ENCODE peak calls at places on chromosomes 11 and 22, in nine cellular contexts. One of them, this sample, is unnamed.

GRCh38 chr22:44395116-44396005 is 82.6 kb upstream of the SHISAL1 start:
- DNase-seq in IMR-90: no peak
- DNase-seq in uterus: peak
- DNase-seq in endothelial cell of umbilical vein: no peak
- DNase-seq in prostate gland: no peak
- DNase-seq in H54: no peak
- DNase-seq in K562: no peak
- DNase-seq in ovary: peak
- DNase-seq in adrenal gland: peak
- DNase-seq in this sample: no peak

GRCh38 chr22:42958937-42959336 is 56.0 kb downstream of the PACSIN2 start:
- DNase-seq in uterus: no peak
- DNase-seq in adrenal gland: no peak
- DNase-seq in K562: no peak
- DNase-seq in endothelial cell of umbilical vein: no peak
- DNase-seq in prostate gland: no peak
- DNase-seq in ovary: no peak
- DNase-seq in H54: no peak
- DNase-seq in IMR-90: no peak
- DNase-seq in this sample: peak

GRCh38 chr11:125215951-125216350 is 51.4 kb downstream of the PKNOX2 start:
- DNase-seq in endothelial cell of umbilical vein: no peak
- DNase-seq in uterus: no peak
- DNase-seq in IMR-90: no peak
- DNase-seq in H54: no peak
- DNase-seq in ovary: no peak
- DNase-seq in K562: no peak
- DNase-seq in prostate gland: no peak
- DNase-seq in adrenal gland: no peak
- DNase-seq in this sample: no peak

GRCh38 chr11:102914238-102915043 is 39.7 kb upstream of the MMP12 start:
- DNase-seq in IMR-90: peak
- DNase-seq in prostate gland: no peak
- DNase-seq in K562: no peak
- DNase-seq in H54: peak
- DNase-seq in uterus: peak
- DNase-seq in adrenal gland: peak
- DNase-seq in endothelial cell of umbilical vein: peak
- DNase-seq in ovary: no peak
- DNase-seq in this sample: peak

GRCh38 chr11:82577246-82577645 is 156.4 kb downstream of the FAM181B start:
- DNase-seq in uterus: no peak
- DNase-seq in endothelial cell of umbilical vein: no peak
- DNase-seq in ovary: no peak
- DNase-seq in K562: no peak
- DNase-seq in H54: no peak
- DNase-seq in IMR-90: no peak
- DNase-seq in prostate gland: no peak
- DNase-seq in adrenal gland: no peak
- DNase-seq in this sample: no peak

GRCh38 chr22:16965560-16965959 is 42.5 kb downstream of the GAB4 start:
- DNase-seq in adrenal gland: no peak
- DNase-seq in IMR-90: no peak
- DNase-seq in prostate gland: no peak
- DNase-seq in H54: no peak
- DNase-seq in K562: no peak
- DNase-seq in uterus: no peak
- DNase-seq in ovary: no peak
- DNase-seq in endothelial cell of umbilical vein: no peak
- DNase-seq in this sample: no peak

GRCh38 chr11:18332891-18333290 is 10.5 kb downstream of the GTF2H1 start:
- DNase-seq in endothelial cell of umbilical vein: no peak
- DNase-seq in prostate gland: no peak
- DNase-seq in ovary: no peak
- DNase-seq in K562: no peak
- DNase-seq in H54: no peak
- DNase-seq in IMR-90: no peak
- DNase-seq in uterus: no peak
- DNase-seq in adrenal gland: no peak
- DNase-seq in this sample: no peak

GRCh38 chr11:6546735-6547134 is 49.7 kb downstream of the DNHD1 start:
- DNase-seq in prostate gland: no peak
- DNase-seq in adrenal gland: no peak
- DNase-seq in ovary: no peak
- DNase-seq in H54: no peak
- DNase-seq in IMR-90: no peak
- DNase-seq in K562: no peak
- DNase-seq in uterus: no peak
- DNase-seq in endothelial cell of umbilical vein: no peak
- DNase-seq in this sample: no peak

GRCh38 chr11:87141322-87141721 is 103.6 kb downstream of the TMEM135 start:
- DNase-seq in adrenal gland: no peak
- DNase-seq in IMR-90: no peak
- DNase-seq in uterus: no peak
- DNase-seq in prostate gland: no peak
- DNase-seq in endothelial cell of umbilical vein: no peak
- DNase-seq in H54: no peak
- DNase-seq in K562: no peak
- DNase-seq in ovary: no peak
- DNase-seq in this sample: no peak

GRCh38 chr11:69930081-69931059 is 111.2 kb upstream of the FGF3 start:
- DNase-seq in H54: no peak
- DNase-seq in adrenal gland: no peak
- DNase-seq in IMR-90: no peak
- DNase-seq in endothelial cell of umbilical vein: no peak
- DNase-seq in uterus: no peak
- DNase-seq in K562: no peak
- DNase-seq in ovary: no peak
- DNase-seq in prostate gland: no peak
- DNase-seq in this sample: no peak

GRCh38 chr11:117998664-117999353 is 12.6 kb downstream of the IL10RA start:
- DNase-seq in prostate gland: no peak
- DNase-seq in H54: no peak
- DNase-seq in ovary: no peak
- DNase-seq in uterus: peak
- DNase-seq in K562: no peak
- DNase-seq in adrenal gland: no peak
- DNase-seq in endothelial cell of umbilical vein: no peak
- DNase-seq in IMR-90: no peak
- DNase-seq in this sample: no peak

GRCh38 chr11:118001494-118001971 is 15.3 kb downstream of the IL10RA start:
- DNase-seq in IMR-90: no peak
- DNase-seq in endothelial cell of umbilical vein: no peak
- DNase-seq in K562: no peak
- DNase-seq in prostate gland: no peak
- DNase-seq in H54: no peak
- DNase-seq in uterus: no peak
- DNase-seq in adrenal gland: no peak
- DNase-seq in ovary: no peak
- DNase-seq in this sample: peak

GRCh38 chr11:118000850-118001228 is 14.6 kb downstream of the IL10RA start:
- DNase-seq in endothelial cell of umbilical vein: no peak
- DNase-seq in prostate gland: no peak
- DNase-seq in adrenal gland: no peak
- DNase-seq in ovary: no peak
- DNase-seq in IMR-90: no peak
- DNase-seq in K562: no peak
- DNase-seq in uterus: peak
- DNase-seq in H54: no peak
- DNase-seq in this sample: no peak

GRCh38 chr11:117999354-117999993 is 13.3 kb downstream of the IL10RA start:
- DNase-seq in H54: no peak
- DNase-seq in K562: no peak
- DNase-seq in ovary: no peak
- DNase-seq in adrenal gland: no peak
- DNase-seq in endothelial cell of umbilical vein: no peak
- DNase-seq in uterus: peak
- DNase-seq in IMR-90: no peak
- DNase-seq in prostate gland: no peak
- DNase-seq in this sample: no peak

GRCh38 chr11:118000067-118000849 is 14.1 kb downstream of the IL10RA start:
- DNase-seq in H54: no peak
- DNase-seq in IMR-90: no peak
- DNase-seq in adrenal gland: no peak
- DNase-seq in uterus: no peak
- DNase-seq in endothelial cell of umbilical vein: no peak
- DNase-seq in ovary: no peak
- DNase-seq in prostate gland: no peak
- DNase-seq in K562: no peak
- DNase-seq in this sample: no peak
- TF ChIP-seq POLR2A in H54: no peak
- TF ChIP-seq POLR2A in IMR-90: no peak
- TF ChIP-seq POLR2A in adrenal gland: no peak
- TF ChIP-seq POLR2A in uterus: no peak
- TF ChIP-seq POLR2A in endothelial cell of umbilical vein: no peak
- TF ChIP-seq POLR2A in ovary: no peak
- TF ChIP-seq POLR2A in prostate gland: no peak
- TF ChIP-seq POLR2A in K562: no peak
- TF ChIP-seq POLR2A in this sample: no peak

GRCh38 chr11:128520206-128520885 is 67.0 kb downstream of the ETS1 start:
- DNase-seq in prostate gland: no peak
- DNase-seq in uterus: no peak
- DNase-seq in H54: no peak
- DNase-seq in K562: no peak
- DNase-seq in endothelial cell of umbilical vein: no peak
- DNase-seq in adrenal gland: no peak
- DNase-seq in IMR-90: no peak
- DNase-seq in ovary: no peak
- DNase-seq in this sample: no peak
- TF ChIP-seq POLR2A in prostate gland: no peak
- TF ChIP-seq POLR2A in uterus: no peak
- TF ChIP-seq POLR2A in H54: no peak
- TF ChIP-seq POLR2A in K562: no peak
- TF ChIP-seq POLR2A in endothelial cell of umbilical vein: no peak
- TF ChIP-seq POLR2A in adrenal gland: no peak
- TF ChIP-seq POLR2A in IMR-90: peak
- TF ChIP-seq POLR2A in ovary: no peak
- TF ChIP-seq POLR2A in this sample: no peak

GRCh38 chr22:27723150-27723549 is 78.4 kb downstream of the MN1 start:
- DNase-seq in K562: no peak
- DNase-seq in adrenal gland: no peak
- DNase-seq in H54: no peak
- DNase-seq in IMR-90: no peak
- DNase-seq in ovary: no peak
- DNase-seq in prostate gland: no peak
- DNase-seq in endothelial cell of umbilical vein: no peak
- DNase-seq in uterus: no peak
- DNase-seq in this sample: no peak
- TF ChIP-seq POLR2A in K562: no peak
- TF ChIP-seq POLR2A in adrenal gland: no peak
- TF ChIP-seq POLR2A in H54: no peak
- TF ChIP-seq POLR2A in IMR-90: no peak
- TF ChIP-seq POLR2A in ovary: no peak
- TF ChIP-seq POLR2A in prostate gland: no peak
- TF ChIP-seq POLR2A in endothelial cell of umbilical vein: no peak
- TF ChIP-seq POLR2A in uterus: no peak
- TF ChIP-seq POLR2A in this sample: no peak

GRCh38 chr11:67439321-67440228 is 2.1 kb upstream of the PTPRCAP start:
- DNase-seq in endothelial cell of umbilical vein: peak
- DNase-seq in uterus: peak
- DNase-seq in H54: peak
- DNase-seq in prostate gland: no peak
- DNase-seq in K562: no peak
- DNase-seq in adrenal gland: no peak
- DNase-seq in IMR-90: no peak
- DNase-seq in ovary: no peak
- DNase-seq in this sample: no peak

GRCh38 chr11:67441731-67442401 is 1.4 kb downstream of the CORO1B start:
- DNase-seq in adrenal gland: no peak
- DNase-seq in ovary: no peak
- DNase-seq in IMR-90: no peak
- DNase-seq in uterus: no peak
- DNase-seq in H54: no peak
- DNase-seq in K562: no peak
- DNase-seq in endothelial cell of umbilical vein: no peak
- DNase-seq in prostate gland: no peak
- DNase-seq in this sample: no peak

GRCh38 chr11:67442504-67443398 is 525 bp downstream of the CORO1B start:
- DNase-seq in endothelial cell of umbilical vein: no peak
- DNase-seq in K562: peak
- DNase-seq in uterus: no peak
- DNase-seq in prostate gland: no peak
- DNase-seq in ovary: no peak
- DNase-seq in H54: no peak
- DNase-seq in adrenal gland: no peak
- DNase-seq in IMR-90: no peak
- DNase-seq in this sample: no peak

GRCh38 chr11:67440229-67441081 is 2.8 kb downstream of the CORO1B start:
- DNase-seq in H54: no peak
- DNase-seq in K562: no peak
- DNase-seq in uterus: no peak
- DNase-seq in prostate gland: no peak
- DNase-seq in ovary: no peak
- DNase-seq in endothelial cell of umbilical vein: no peak
- DNase-seq in adrenal gland: no peak
- DNase-seq in IMR-90: no peak
- DNase-seq in this sample: no peak

DNA sequence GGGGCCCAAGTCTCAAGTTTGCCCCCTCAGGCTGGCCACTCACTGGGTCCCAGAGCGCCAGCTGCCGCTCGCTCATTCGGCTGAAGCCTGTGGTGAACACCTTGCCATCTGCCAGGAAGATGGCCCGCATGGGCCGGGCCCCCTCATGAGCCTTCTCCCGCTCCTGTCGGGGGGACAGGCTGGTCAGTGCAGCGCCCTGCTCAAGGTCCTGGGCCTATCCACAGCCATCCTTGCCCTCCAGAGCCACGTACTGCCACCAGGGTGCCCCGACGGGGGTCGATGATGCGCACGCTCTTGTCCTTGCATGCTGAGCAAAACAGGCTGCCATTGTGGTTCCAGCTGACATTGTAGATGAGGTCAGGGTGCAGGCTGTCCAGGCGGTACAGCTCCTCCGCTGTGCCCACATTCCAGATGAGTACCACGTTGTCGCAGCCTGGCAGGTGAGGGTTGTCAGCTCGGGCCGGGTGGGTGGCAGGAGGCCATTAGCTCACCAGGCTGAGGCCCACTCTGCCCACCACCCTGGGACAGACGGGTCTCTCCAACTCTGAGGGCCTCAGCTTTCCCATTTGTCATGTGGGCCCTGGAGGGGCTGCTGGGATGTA is 2.1 kb downstream of the CORO1B start:
- DNase-seq in prostate gland: no peak
- DNase-seq in endothelial cell of umbilical vein: no peak
- DNase-seq in ovary: no peak
- DNase-seq in H54: no peak
- DNase-seq in uterus: no peak
- DNase-seq in K562: no peak
- DNase-seq in adrenal gland: no peak
- DNase-seq in IMR-90: no peak
- DNase-seq in this sample: no peak
- TF ChIP-seq POLR2A in prostate gland: no peak
- TF ChIP-seq POLR2A in endothelial cell of umbilical vein: no peak
- TF ChIP-seq POLR2A in ovary: no peak
- TF ChIP-seq POLR2A in H54: no peak
- TF ChIP-seq POLR2A in uterus: no peak
- TF ChIP-seq POLR2A in K562: no peak
- TF ChIP-seq POLR2A in adrenal gland: no peak
- TF ChIP-seq POLR2A in IMR-90: no peak
- TF ChIP-seq POLR2A in this sample: no peak

GRCh38 chr22:50505276-50505775 is 2.2 kb downstream of the LMF2 start:
- DNase-seq in IMR-90: no peak
- DNase-seq in uterus: no peak
- DNase-seq in ovary: no peak
- DNase-seq in H54: no peak
- DNase-seq in prostate gland: no peak
- DNase-seq in adrenal gland: peak
- DNase-seq in endothelial cell of umbilical vein: no peak
- DNase-seq in K562: no peak
- DNase-seq in this sample: no peak
- TF ChIP-seq POLR2A in IMR-90: no peak
- TF ChIP-seq POLR2A in uterus: no peak
- TF ChIP-seq POLR2A in ovary: no peak
- TF ChIP-seq POLR2A in H54: no peak
- TF ChIP-seq POLR2A in prostate gland: no peak
- TF ChIP-seq POLR2A in adrenal gland: no peak
- TF ChIP-seq POLR2A in endothelial cell of umbilical vein: no peak
- TF ChIP-seq POLR2A in K562: no peak
- TF ChIP-seq POLR2A in this sample: no peak

This sample was measured in erythroblast.